ENCODE peak calls at places on chromosomes 4 and X, in six cellular contexts. P is vagina, Q is AG20443, U is NCI-H1417, V is lung, T is fibroblast of gingiva. S is an unnamed sample.

GRCh38 chr4:42411803-42412202 is 14.5 kb downstream of the SHISA3 start:
- DNase-seq in P (no peak), Q (no peak), V (no peak), T (no peak), U (no peak), S (no peak)

GRCh38 chr4:13542577-13543042 is 1.7 kb downstream of the NKX3-2 start:
- DNase-seq in V (no peak), Q (no peak), P (peak; percentile 82), T (no peak), U (no peak), S (no peak)

GRCh38 chrX:102979536-102979935 is 42.5 kb downstream of the RAB40AL start:
- DNase-seq in T (no peak), U (no peak), V (no peak), P (no peak), Q (no peak), S (no peak)

GRCh38 chr4:31518796-31519250 is 798.7 kb downstream of the PCDH7 start:
- DNase-seq in Q (peak; percentile 10), T (peak; percentile 65), V (no peak), U (no peak), P (no peak), S (no peak)

GRCh38 chr4:95217197-95217596 is 331.6 kb downstream of the UNC5C start:
- DNase-seq in Q (no peak), U (no peak), V (no peak), P (no peak), T (no peak), S (no peak)

GRCh38 chrX:100883654-100884053 is 9.5 kb upstream of the NOX1 start:
- DNase-seq in T (no peak), Q (no peak), U (no peak), P (no peak), V (no peak), S (no peak)

GRCh38 chr4:136863756-136864155 is 668.5 kb downstream of the PCDH18 start:
- DNase-seq in U (no peak), P (no peak), Q (no peak), V (no peak), T (peak; percentile 2), S (no peak)

GRCh38 chr4:1711055-1711905 is 839 bp downstream of the SLBP start:
- DNase-seq in U (peak; percentile 27), T (peak; percentile 54), V (peak; percentile 49), Q (peak; percentile 73), P (no peak), S (no peak)

GRCh38 chrX:11309220-11309619 is 16.0 kb downstream of the AMELX start:
- DNase-seq in Q (no peak), V (no peak), P (no peak), T (no peak), U (no peak), S (no peak)

GRCh38 chr4:25401066-25401465 is 24.0 kb downstream of the ANAPC4 start:
- DNase-seq in V (no peak), T (no peak), P (no peak), Q (no peak), U (no peak), S (no peak)

GRCh38 chrX:153723351-153724251 is 586 bp downstream of the BCAP31 start:
- DNase-seq in V (peak; percentile 41), P (no peak), U (peak; percentile 54), Q (peak; percentile 42), T (peak; percentile 14), S (peak; percentile 28)

GRCh38 chr4:112075129-112075753 is 70.0 kb upstream of the FAM241A start:
- DNase-seq in P (no peak), V (peak; percentile 30), U (no peak), T (peak; percentile 37), Q (peak; percentile 60), S (peak; percentile 48)

GRCh38 chr4:52659722-52660261 is 691 bp upstream of the USP46 start:
- DNase-seq in P (no peak), V (peak; percentile 53), T (peak; percentile 21), Q (peak; percentile 75), U (peak; percentile 38), S (no peak)

GRCh38 chr4:168528131-168528949 is 31.5 kb downstream of the PALLD start:
- DNase-seq in P (no peak), U (no peak), V (no peak), Q (peak; percentile 54), T (peak; percentile 24), S (no peak)